ENCODE peak calls at places on chromosomes 2 and 18, in nine cellular contexts. One of them, this sample, is unnamed.
A peak's percentile ranks its signal among the peaks of the same experiment; 100 is the strongest.

GRCh38 chr2:97749611-97750010 is 36.2 kb downstream of the ZAP70 start:
- DNase-seq in CD8-positive, alpha-beta T cell: no peak
- DNase-seq in heart left ventricle: no peak
- DNase-seq in left ventricle myocardium inferior: peak; percentile 14
- DNase-seq in stomach: no peak
- DNase-seq in right atrium auricular region: no peak
- DNase-seq in body of pancreas: no peak
- DNase-seq in tibial artery: no peak
- DNase-seq in fibroblast of lung: no peak
- DNase-seq in this sample: no peak

GRCh38 chr2:170157025-170157684 is 20.8 kb upstream of the MYO3B start:
- DNase-seq in fibroblast of lung: peak; percentile 42
- DNase-seq in heart left ventricle: no peak
- DNase-seq in right atrium auricular region: no peak
- DNase-seq in body of pancreas: no peak
- DNase-seq in left ventricle myocardium inferior: no peak
- DNase-seq in tibial artery: no peak
- DNase-seq in CD8-positive, alpha-beta T cell: no peak
- DNase-seq in stomach: no peak
- DNase-seq in this sample: no peak

GRCh38 chr2:71609958-71610357 is 156.6 kb downstream of the DYSF start:
- DNase-seq in stomach: no peak
- DNase-seq in heart left ventricle: peak; percentile 7
- DNase-seq in CD8-positive, alpha-beta T cell: no peak
- DNase-seq in body of pancreas: peak; percentile 1
- DNase-seq in fibroblast of lung: peak; percentile 75
- DNase-seq in left ventricle myocardium inferior: no peak
- DNase-seq in right atrium auricular region: no peak
- DNase-seq in tibial artery: no peak
- DNase-seq in this sample: no peak

GRCh38 chr2:108316881-108317258 is 28.2 kb downstream of the SULT1C2 start:
- DNase-seq in stomach: no peak
- DNase-seq in fibroblast of lung: no peak
- DNase-seq in right atrium auricular region: no peak
- DNase-seq in CD8-positive, alpha-beta T cell: no peak
- DNase-seq in left ventricle myocardium inferior: no peak
- DNase-seq in heart left ventricle: no peak
- DNase-seq in tibial artery: no peak
- DNase-seq in body of pancreas: no peak
- DNase-seq in this sample: no peak

GRCh38 chr2:124755386-124755785 is 730.3 kb downstream of the CNTNAP5 start:
- DNase-seq in CD8-positive, alpha-beta T cell: no peak
- DNase-seq in right atrium auricular region: no peak
- DNase-seq in fibroblast of lung: no peak
- DNase-seq in tibial artery: no peak
- DNase-seq in body of pancreas: no peak
- DNase-seq in stomach: no peak
- DNase-seq in heart left ventricle: no peak
- DNase-seq in left ventricle myocardium inferior: no peak
- DNase-seq in this sample: no peak

GRCh38 chr2:216316743-216317142 is 55.5 kb downstream of the MARCHF4 start:
- DNase-seq in tibial artery: no peak
- DNase-seq in right atrium auricular region: no peak
- DNase-seq in left ventricle myocardium inferior: no peak
- DNase-seq in body of pancreas: no peak
- DNase-seq in stomach: no peak
- DNase-seq in fibroblast of lung: no peak
- DNase-seq in heart left ventricle: no peak
- DNase-seq in CD8-positive, alpha-beta T cell: no peak
- DNase-seq in this sample: no peak

GRCh38 chr2:239196474-239197021 is 204.3 kb downstream of the HDAC4 start:
- DNase-seq in tibial artery: peak; percentile 61
- DNase-seq in fibroblast of lung: no peak
- DNase-seq in stomach: peak; percentile 20
- DNase-seq in right atrium auricular region: no peak
- DNase-seq in heart left ventricle: peak; percentile 10
- DNase-seq in CD8-positive, alpha-beta T cell: no peak
- DNase-seq in left ventricle myocardium inferior: no peak
- DNase-seq in body of pancreas: no peak
- DNase-seq in this sample: peak; percentile 35

GRCh38 chr18:28161608-28162599 is 15.0 kb downstream of the CDH2 start:
- DNase-seq in heart left ventricle: no peak
- DNase-seq in CD8-positive, alpha-beta T cell: no peak
- DNase-seq in tibial artery: no peak
- DNase-seq in body of pancreas: no peak
- DNase-seq in right atrium auricular region: no peak
- DNase-seq in stomach: no peak
- DNase-seq in fibroblast of lung: no peak
- DNase-seq in left ventricle myocardium inferior: no peak
- DNase-seq in this sample: no peak

GRCh38 chr18:59180150-59180845 is 39.7 kb upstream of the GRP start:
- DNase-seq in right atrium auricular region: no peak
- DNase-seq in CD8-positive, alpha-beta T cell: no peak
- DNase-seq in tibial artery: no peak
- DNase-seq in fibroblast of lung: peak; percentile 58
- DNase-seq in left ventricle myocardium inferior: no peak
- DNase-seq in heart left ventricle: no peak
- DNase-seq in stomach: no peak
- DNase-seq in body of pancreas: no peak
- DNase-seq in this sample: no peak

GRCh38 chr18:61551586-61551985 is 218.4 kb downstream of the CDH20 start:
- DNase-seq in CD8-positive, alpha-beta T cell: no peak
- DNase-seq in fibroblast of lung: peak; percentile 90
- DNase-seq in body of pancreas: peak; percentile 73
- DNase-seq in left ventricle myocardium inferior: no peak
- DNase-seq in right atrium auricular region: no peak
- DNase-seq in tibial artery: no peak
- DNase-seq in stomach: no peak
- DNase-seq in heart left ventricle: peak; percentile 47
- DNase-seq in this sample: no peak

GRCh38 chr2:79721966-79722365 is 209.1 kb downstream of the CTNNA2 start:
- DNase-seq in right atrium auricular region: no peak
- DNase-seq in stomach: no peak
- DNase-seq in body of pancreas: no peak
- DNase-seq in tibial artery: no peak
- DNase-seq in left ventricle myocardium inferior: no peak
- DNase-seq in CD8-positive, alpha-beta T cell: no peak
- DNase-seq in fibroblast of lung: peak; percentile 2
- DNase-seq in heart left ventricle: no peak
- DNase-seq in this sample: no peak

GRCh38 chr2:3575534-3576324 is 669 bp downstream of the RPS7 start:
- DNase-seq in fibroblast of lung: no peak
- DNase-seq in body of pancreas: peak; percentile 9
- DNase-seq in CD8-positive, alpha-beta T cell: no peak
- DNase-seq in tibial artery: no peak
- DNase-seq in stomach: no peak
- DNase-seq in right atrium auricular region: no peak
- DNase-seq in left ventricle myocardium inferior: no peak
- DNase-seq in heart left ventricle: no peak
- DNase-seq in this sample: no peak

GRCh38 chr2:178761759-178762371 is 45.4 kb downstream of the TTN start:
- DNase-seq in CD8-positive, alpha-beta T cell: no peak
- DNase-seq in left ventricle myocardium inferior: no peak
- DNase-seq in tibial artery: no peak
- DNase-seq in fibroblast of lung: peak; percentile 65
- DNase-seq in right atrium auricular region: no peak
- DNase-seq in heart left ventricle: no peak
- DNase-seq in body of pancreas: peak; percentile 46
- DNase-seq in stomach: no peak
- DNase-seq in this sample: no peak

GRCh38 chr2:32719933-32720716 is 92.3 kb downstream of the TTC27 start:
- DNase-seq in right atrium auricular region: no peak
- DNase-seq in CD8-positive, alpha-beta T cell: no peak
- DNase-seq in stomach: no peak
- DNase-seq in body of pancreas: no peak
- DNase-seq in tibial artery: no peak
- DNase-seq in left ventricle myocardium inferior: no peak
- DNase-seq in heart left ventricle: no peak
- DNase-seq in fibroblast of lung: no peak
- DNase-seq in this sample: no peak

GRCh38 chr18:32707586-32707985 is 65.2 kb downstream of the KLHL14 start:
- DNase-seq in stomach: peak; percentile 42
- DNase-seq in CD8-positive, alpha-beta T cell: no peak
- DNase-seq in right atrium auricular region: no peak
- DNase-seq in body of pancreas: no peak
- DNase-seq in tibial artery: no peak
- DNase-seq in left ventricle myocardium inferior: no peak
- DNase-seq in heart left ventricle: no peak
- DNase-seq in fibroblast of lung: no peak
- DNase-seq in this sample: no peak

GRCh38 chr2:200593905-200594304 is 8.1 kb downstream of the AOX1 start:
- DNase-seq in body of pancreas: no peak
- DNase-seq in heart left ventricle: no peak
- DNase-seq in stomach: no peak
- DNase-seq in tibial artery: no peak
- DNase-seq in fibroblast of lung: no peak
- DNase-seq in right atrium auricular region: no peak
- DNase-seq in left ventricle myocardium inferior: no peak
- DNase-seq in CD8-positive, alpha-beta T cell: no peak
- DNase-seq in this sample: no peak

GRCh38 chr2:8522682-8523081 is 159.2 kb upstream of the ID2 start:
- DNase-seq in left ventricle myocardium inferior: no peak
- DNase-seq in tibial artery: no peak
- DNase-seq in heart left ventricle: no peak
- DNase-seq in fibroblast of lung: no peak
- DNase-seq in right atrium auricular region: no peak
- DNase-seq in body of pancreas: no peak
- DNase-seq in CD8-positive, alpha-beta T cell: no peak
- DNase-seq in stomach: no peak
- DNase-seq in this sample: no peak

GRCh38 chr2:185738679-185739472 is at the start of gene FSIP2:
- DNase-seq in stomach: peak; percentile 70
- DNase-seq in right atrium auricular region: peak; percentile 60
- DNase-seq in heart left ventricle: peak; percentile 28
- DNase-seq in left ventricle myocardium inferior: peak; percentile 30
- DNase-seq in tibial artery: peak; percentile 70
- DNase-seq in CD8-positive, alpha-beta T cell: no peak
- DNase-seq in fibroblast of lung: peak; percentile 71
- DNase-seq in body of pancreas: peak; percentile 87
- DNase-seq in this sample: peak; percentile 72

GRCh38 chr18:50917021-50917420 is 38.1 kb downstream of the ME2 start:
- DNase-seq in right atrium auricular region: no peak
- DNase-seq in fibroblast of lung: peak; percentile 6
- DNase-seq in body of pancreas: no peak
- DNase-seq in CD8-positive, alpha-beta T cell: no peak
- DNase-seq in left ventricle myocardium inferior: no peak
- DNase-seq in tibial artery: no peak
- DNase-seq in heart left ventricle: no peak
- DNase-seq in stomach: no peak
- DNase-seq in this sample: no peak

GRCh38 chr18:75730249-75730648 is 302.7 kb upstream of the SMIM21 start:
- DNase-seq in CD8-positive, alpha-beta T cell: no peak
- DNase-seq in tibial artery: no peak
- DNase-seq in fibroblast of lung: no peak
- DNase-seq in right atrium auricular region: no peak
- DNase-seq in heart left ventricle: no peak
- DNase-seq in left ventricle myocardium inferior: no peak
- DNase-seq in body of pancreas: no peak
- DNase-seq in stomach: no peak
- DNase-seq in this sample: no peak

GRCh38 chr18:75728621-75729020 is 301.1 kb upstream of the SMIM21 start:
- DNase-seq in fibroblast of lung: no peak
- DNase-seq in heart left ventricle: no peak
- DNase-seq in tibial artery: no peak
- DNase-seq in left ventricle myocardium inferior: no peak
- DNase-seq in CD8-positive, alpha-beta T cell: no peak
- DNase-seq in right atrium auricular region: no peak
- DNase-seq in body of pancreas: no peak
- DNase-seq in stomach: no peak
- DNase-seq in this sample: no peak

GRCh38 chr18:75727479-75727878 is 300.0 kb upstream of the SMIM21 start:
- DNase-seq in right atrium auricular region: no peak
- DNase-seq in CD8-positive, alpha-beta T cell: no peak
- DNase-seq in fibroblast of lung: peak; percentile 24
- DNase-seq in left ventricle myocardium inferior: peak; percentile 36
- DNase-seq in heart left ventricle: no peak
- DNase-seq in tibial artery: no peak
- DNase-seq in body of pancreas: peak; percentile 33
- DNase-seq in stomach: no peak
- DNase-seq in this sample: peak; percentile 71
- TF ChIP-seq CTCF in right atrium auricular region: peak; percentile 60
- TF ChIP-seq CTCF in CD8-positive, alpha-beta T cell: no peak
- TF ChIP-seq CTCF in fibroblast of lung: peak; percentile 48
- TF ChIP-seq CTCF in left ventricle myocardium inferior: peak; percentile 61
- TF ChIP-seq CTCF in heart left ventricle: peak; percentile 46
- TF ChIP-seq CTCF in tibial artery: no peak
- TF ChIP-seq CTCF in body of pancreas: no peak
- TF ChIP-seq CTCF in stomach: no peak
- TF ChIP-seq CTCF in this sample: peak; percentile 45

GRCh38 chr2:26043862-26044736 is 10.2 kb downstream of the RAB10 start:
- DNase-seq in fibroblast of lung: peak; percentile 48
- DNase-seq in left ventricle myocardium inferior: no peak
- DNase-seq in heart left ventricle: peak; percentile 31
- DNase-seq in tibial artery: no peak
- DNase-seq in right atrium auricular region: peak; percentile 59
- DNase-seq in stomach: peak; percentile 49
- DNase-seq in CD8-positive, alpha-beta T cell: no peak
- DNase-seq in body of pancreas: peak; percentile 64
- DNase-seq in this sample: peak; percentile 71
- H3K27ac ChIP-seq in fibroblast of lung: no peak overlapping the region
- H3K27ac ChIP-seq in left ventricle myocardium inferior: peak overlapping the region; percentile 4
- H3K27ac ChIP-seq in heart left ventricle: no peak overlapping the region
- H3K27ac ChIP-seq in tibial artery: no peak overlapping the region
- H3K27ac ChIP-seq in right atrium auricular region: no peak overlapping the region
- H3K27ac ChIP-seq in stomach: peak overlapping the region; percentile 11
- H3K27ac ChIP-seq in CD8-positive, alpha-beta T cell: no peak overlapping the region
- H3K27ac ChIP-seq in body of pancreas: peak overlapping the region; percentile 66
- H3K27ac ChIP-seq in this sample: peak overlapping the region; percentile 11

GRCh38 chr2:45910473-45911060 is 259.1 kb downstream of the PRKCE start:
- DNase-seq in CD8-positive, alpha-beta T cell: no peak
- DNase-seq in fibroblast of lung: no peak
- DNase-seq in stomach: no peak
- DNase-seq in heart left ventricle: no peak
- DNase-seq in body of pancreas: no peak
- DNase-seq in right atrium auricular region: no peak
- DNase-seq in tibial artery: no peak
- DNase-seq in left ventricle myocardium inferior: no peak
- DNase-seq in this sample: no peak
- H3K4me1 ChIP-seq in CD8-positive, alpha-beta T cell: no peaks in the 10 kb centered on the region
- H3K4me1 ChIP-seq in fibroblast of lung: no peaks in the 10 kb centered on the region
- H3K4me1 ChIP-seq in stomach: peaks cover 8% of the 10 kb centered on the region
- H3K4me1 ChIP-seq in heart left ventricle: peaks cover 4% of the 10 kb centered on the region
- H3K4me1 ChIP-seq in body of pancreas: peaks cover 46% of the 10 kb centered on the region
- H3K4me1 ChIP-seq in right atrium auricular region: no peaks in the 10 kb centered on the region
- H3K4me1 ChIP-seq in tibial artery: no peaks in the 10 kb centered on the region
- H3K4me1 ChIP-seq in left ventricle myocardium inferior: peaks cover 24% of the 10 kb centered on the region
- H3K4me1 ChIP-seq in this sample: peaks cover 10% of the 10 kb centered on the region

DNA sequence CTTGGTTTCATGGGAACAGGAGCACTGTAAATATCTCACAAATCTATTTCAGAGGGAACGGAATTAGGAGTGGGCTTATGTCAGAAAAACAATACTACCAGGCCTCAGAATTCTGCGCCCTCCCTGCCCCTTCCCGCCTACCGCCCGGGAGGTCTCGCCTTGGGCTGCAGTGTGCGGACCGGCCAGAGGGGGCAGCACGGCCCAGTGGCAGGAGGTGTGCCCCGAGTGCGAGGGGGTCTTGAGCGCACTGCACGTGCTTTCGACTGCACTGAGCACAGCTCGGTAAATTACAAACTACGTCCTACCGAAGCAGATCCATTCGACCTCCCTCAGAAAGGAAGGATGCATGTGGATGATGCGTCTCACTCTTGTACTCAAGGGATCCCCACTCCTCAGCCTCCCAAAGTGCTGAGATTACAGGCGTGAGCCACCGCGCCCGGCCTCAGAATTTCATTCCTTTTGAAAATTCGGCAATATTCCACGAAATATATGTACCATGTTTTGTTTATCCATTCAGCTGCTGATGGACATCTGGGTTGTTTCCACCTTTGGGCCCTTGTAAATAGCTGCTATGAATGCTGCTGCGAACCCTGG is 297.0 kb downstream of the BCL2 start:
- DNase-seq in left ventricle myocardium inferior: no peak
- DNase-seq in right atrium auricular region: no peak
- DNase-seq in tibial artery: no peak
- DNase-seq in stomach: no peak
- DNase-seq in fibroblast of lung: no peak
- DNase-seq in body of pancreas: no peak
- DNase-seq in CD8-positive, alpha-beta T cell: no peak
- DNase-seq in heart left ventricle: no peak
- DNase-seq in this sample: no peak
- TF ChIP-seq CTCF in left ventricle myocardium inferior: peak; percentile 62
- TF ChIP-seq CTCF in right atrium auricular region: peak; percentile 39
- TF ChIP-seq CTCF in tibial artery: peak; percentile 32
- TF ChIP-seq CTCF in stomach: peak; percentile 25
- TF ChIP-seq CTCF in fibroblast of lung: peak; percentile 44
- TF ChIP-seq CTCF in body of pancreas: no peak
- TF ChIP-seq CTCF in CD8-positive, alpha-beta T cell: no peak
- TF ChIP-seq CTCF in heart left ventricle: peak; percentile 30
- TF ChIP-seq CTCF in this sample: peak; percentile 42